ENCODE peak calls at places on chromosomes 11 and 22, in five cellular contexts. One of them, this sample, is unnamed.

GRCh38 chr11:10494636-10495463 is 39.8 kb downstream of the AMPD3 start:
- DNase-seq in anterior cingulate cortex: no peak
- DNase-seq in ACHN: no peak
- DNase-seq in activated CD8-positive, alpha-beta memory T cell treated with anti-CD3 and anti-CD28 coated beads, Interleukin-2, amount 50 U/mL, for 48 hours: peak; percentile 23
- DNase-seq in stimulated activated CD8-positive, alpha-beta memory T cell treated with anti-CD3 and anti-CD28 coated beads, Interleukin-15, amount 100 ng/mL, for 4 hours: no peak
- DNase-seq in this sample: no peak

GRCh38 chr11:2779981-2780849 is 80.4 kb upstream of the KCNQ1OT1 start:
- DNase-seq in anterior cingulate cortex: no peak
- DNase-seq in ACHN: no peak
- DNase-seq in activated CD8-positive, alpha-beta memory T cell treated with anti-CD3 and anti-CD28 coated beads, Interleukin-2, amount 50 U/mL, for 48 hours: peak; percentile 46
- DNase-seq in stimulated activated CD8-positive, alpha-beta memory T cell treated with anti-CD3 and anti-CD28 coated beads, Interleukin-15, amount 100 ng/mL, for 4 hours: no peak
- DNase-seq in this sample: no peak

GRCh38 chr22:19035474-19036228 is 86.6 kb downstream of the DGCR2 start:
- DNase-seq in anterior cingulate cortex: no peak
- DNase-seq in ACHN: peak; percentile 21
- DNase-seq in activated CD8-positive, alpha-beta memory T cell treated with anti-CD3 and anti-CD28 coated beads, Interleukin-2, amount 50 U/mL, for 48 hours: peak; percentile 50
- DNase-seq in stimulated activated CD8-positive, alpha-beta memory T cell treated with anti-CD3 and anti-CD28 coated beads, Interleukin-15, amount 100 ng/mL, for 4 hours: no peak
- DNase-seq in this sample: no peak

GRCh38 chr11:113022267-113022666 is 61.0 kb downstream of the NCAM1 start:
- DNase-seq in anterior cingulate cortex: no peak
- DNase-seq in ACHN: no peak
- DNase-seq in activated CD8-positive, alpha-beta memory T cell treated with anti-CD3 and anti-CD28 coated beads, Interleukin-2, amount 50 U/mL, for 48 hours: no peak
- DNase-seq in stimulated activated CD8-positive, alpha-beta memory T cell treated with anti-CD3 and anti-CD28 coated beads, Interleukin-15, amount 100 ng/mL, for 4 hours: no peak
- DNase-seq in this sample: no peak

GRCh38 chr11:130785376-130786110 is 130.7 kb downstream of the SNX19 start:
- DNase-seq in anterior cingulate cortex: no peak
- DNase-seq in ACHN: peak; percentile 38
- DNase-seq in activated CD8-positive, alpha-beta memory T cell treated with anti-CD3 and anti-CD28 coated beads, Interleukin-2, amount 50 U/mL, for 48 hours: no peak
- DNase-seq in stimulated activated CD8-positive, alpha-beta memory T cell treated with anti-CD3 and anti-CD28 coated beads, Interleukin-15, amount 100 ng/mL, for 4 hours: no peak
- DNase-seq in this sample: no peak

GRCh38 chr11:74492084-74492483 is 1.4 kb downstream of the LIPT2 start:
- DNase-seq in anterior cingulate cortex: no peak
- DNase-seq in ACHN: no peak
- DNase-seq in activated CD8-positive, alpha-beta memory T cell treated with anti-CD3 and anti-CD28 coated beads, Interleukin-2, amount 50 U/mL, for 48 hours: no peak
- DNase-seq in stimulated activated CD8-positive, alpha-beta memory T cell treated with anti-CD3 and anti-CD28 coated beads, Interleukin-15, amount 100 ng/mL, for 4 hours: no peak
- DNase-seq in this sample: no peak

GRCh38 chr11:62680825-62681240 is 2.0 kb upstream of the UBXN1 start:
- DNase-seq in anterior cingulate cortex: no peak
- DNase-seq in ACHN: peak; percentile 74
- DNase-seq in activated CD8-positive, alpha-beta memory T cell treated with anti-CD3 and anti-CD28 coated beads, Interleukin-2, amount 50 U/mL, for 48 hours: peak; percentile 53
- DNase-seq in stimulated activated CD8-positive, alpha-beta memory T cell treated with anti-CD3 and anti-CD28 coated beads, Interleukin-15, amount 100 ng/mL, for 4 hours: no peak
- DNase-seq in this sample: peak; percentile 21

GRCh38 chr11:15668718-15669117 is 554.0 kb downstream of the INSC start:
- DNase-seq in anterior cingulate cortex: no peak
- DNase-seq in ACHN: no peak
- DNase-seq in activated CD8-positive, alpha-beta memory T cell treated with anti-CD3 and anti-CD28 coated beads, Interleukin-2, amount 50 U/mL, for 48 hours: no peak
- DNase-seq in stimulated activated CD8-positive, alpha-beta memory T cell treated with anti-CD3 and anti-CD28 coated beads, Interleukin-15, amount 100 ng/mL, for 4 hours: no peak
- DNase-seq in this sample: no peak

GRCh38 chr11:18844753-18845367 is 53.3 kb upstream of the PTPN5 start:
- DNase-seq in anterior cingulate cortex: no peak
- DNase-seq in ACHN: peak; percentile 47
- DNase-seq in activated CD8-positive, alpha-beta memory T cell treated with anti-CD3 and anti-CD28 coated beads, Interleukin-2, amount 50 U/mL, for 48 hours: no peak
- DNase-seq in stimulated activated CD8-positive, alpha-beta memory T cell treated with anti-CD3 and anti-CD28 coated beads, Interleukin-15, amount 100 ng/mL, for 4 hours: no peak
- DNase-seq in this sample: no peak

GRCh38 chr11:122423886-122424285 is 231.6 kb upstream of the UBASH3B start:
- DNase-seq in anterior cingulate cortex: no peak
- DNase-seq in ACHN: no peak
- DNase-seq in activated CD8-positive, alpha-beta memory T cell treated with anti-CD3 and anti-CD28 coated beads, Interleukin-2, amount 50 U/mL, for 48 hours: no peak
- DNase-seq in stimulated activated CD8-positive, alpha-beta memory T cell treated with anti-CD3 and anti-CD28 coated beads, Interleukin-15, amount 100 ng/mL, for 4 hours: no peak
- DNase-seq in this sample: no peak

GRCh38 chr22:21587803-21588611 is 20.5 kb downstream of the UBE2L3 start:
- DNase-seq in anterior cingulate cortex: peak; percentile 9
- DNase-seq in ACHN: no peak
- DNase-seq in activated CD8-positive, alpha-beta memory T cell treated with anti-CD3 and anti-CD28 coated beads, Interleukin-2, amount 50 U/mL, for 48 hours: peak; percentile 66
- DNase-seq in stimulated activated CD8-positive, alpha-beta memory T cell treated with anti-CD3 and anti-CD28 coated beads, Interleukin-15, amount 100 ng/mL, for 4 hours: no peak
- DNase-seq in this sample: no peak

GRCh38 chr11:2526808-2527381 is 82.1 kb downstream of the KCNQ1 start:
- DNase-seq in anterior cingulate cortex: no peak
- DNase-seq in ACHN: no peak
- DNase-seq in activated CD8-positive, alpha-beta memory T cell treated with anti-CD3 and anti-CD28 coated beads, Interleukin-2, amount 50 U/mL, for 48 hours: peak; percentile 55
- DNase-seq in stimulated activated CD8-positive, alpha-beta memory T cell treated with anti-CD3 and anti-CD28 coated beads, Interleukin-15, amount 100 ng/mL, for 4 hours: no peak
- DNase-seq in this sample: no peak

GRCh38 chr11:114846040-114846791 is 167.9 kb downstream of the NXPE2 start:
- DNase-seq in anterior cingulate cortex: no peak
- DNase-seq in ACHN: no peak
- DNase-seq in activated CD8-positive, alpha-beta memory T cell treated with anti-CD3 and anti-CD28 coated beads, Interleukin-2, amount 50 U/mL, for 48 hours: no peak
- DNase-seq in stimulated activated CD8-positive, alpha-beta memory T cell treated with anti-CD3 and anti-CD28 coated beads, Interleukin-15, amount 100 ng/mL, for 4 hours: no peak
- DNase-seq in this sample: no peak

GRCh38 chr11:60924110-60924905 is at the start of gene TMEM132A:
- DNase-seq in anterior cingulate cortex: peak; percentile 59
- DNase-seq in ACHN: peak; percentile 64
- DNase-seq in activated CD8-positive, alpha-beta memory T cell treated with anti-CD3 and anti-CD28 coated beads, Interleukin-2, amount 50 U/mL, for 48 hours: peak; percentile 64
- DNase-seq in stimulated activated CD8-positive, alpha-beta memory T cell treated with anti-CD3 and anti-CD28 coated beads, Interleukin-15, amount 100 ng/mL, for 4 hours: no peak
- DNase-seq in this sample: no peak

GRCh38 chr11:47587733-47588326 is 1.4 kb downstream of the FAM180B start:
- DNase-seq in anterior cingulate cortex: no peak
- DNase-seq in ACHN: no peak
- DNase-seq in activated CD8-positive, alpha-beta memory T cell treated with anti-CD3 and anti-CD28 coated beads, Interleukin-2, amount 50 U/mL, for 48 hours: no peak
- DNase-seq in stimulated activated CD8-positive, alpha-beta memory T cell treated with anti-CD3 and anti-CD28 coated beads, Interleukin-15, amount 100 ng/mL, for 4 hours: no peak
- DNase-seq in this sample: no peak

GRCh38 chr11:71484248-71485062 is 31.5 kb downstream of the NADSYN1 start:
- DNase-seq in anterior cingulate cortex: no peak
- DNase-seq in ACHN: no peak
- DNase-seq in activated CD8-positive, alpha-beta memory T cell treated with anti-CD3 and anti-CD28 coated beads, Interleukin-2, amount 50 U/mL, for 48 hours: no peak
- DNase-seq in stimulated activated CD8-positive, alpha-beta memory T cell treated with anti-CD3 and anti-CD28 coated beads, Interleukin-15, amount 100 ng/mL, for 4 hours: no peak
- DNase-seq in this sample: no peak

GRCh38 chr22:45925811-45926351 is 51.1 kb downstream of the WNT7B start:
- DNase-seq in anterior cingulate cortex: no peak
- DNase-seq in ACHN: peak; percentile 65
- DNase-seq in activated CD8-positive, alpha-beta memory T cell treated with anti-CD3 and anti-CD28 coated beads, Interleukin-2, amount 50 U/mL, for 48 hours: no peak
- DNase-seq in stimulated activated CD8-positive, alpha-beta memory T cell treated with anti-CD3 and anti-CD28 coated beads, Interleukin-15, amount 100 ng/mL, for 4 hours: no peak
- DNase-seq in this sample: no peak

GRCh38 chr11:2419638-2420501 is 19.3 kb downstream of the TSSC4 start:
- DNase-seq in anterior cingulate cortex: peak; percentile 20
- DNase-seq in ACHN: peak; percentile 69
- DNase-seq in activated CD8-positive, alpha-beta memory T cell treated with anti-CD3 and anti-CD28 coated beads, Interleukin-2, amount 50 U/mL, for 48 hours: peak; percentile 85
- DNase-seq in stimulated activated CD8-positive, alpha-beta memory T cell treated with anti-CD3 and anti-CD28 coated beads, Interleukin-15, amount 100 ng/mL, for 4 hours: no peak
- DNase-seq in this sample: peak; percentile 9

GRCh38 chr11:128290106-128290840 is 297.1 kb downstream of the ETS1 start:
- DNase-seq in anterior cingulate cortex: no peak
- DNase-seq in ACHN: peak; percentile 60
- DNase-seq in activated CD8-positive, alpha-beta memory T cell treated with anti-CD3 and anti-CD28 coated beads, Interleukin-2, amount 50 U/mL, for 48 hours: peak; percentile 83
- DNase-seq in stimulated activated CD8-positive, alpha-beta memory T cell treated with anti-CD3 and anti-CD28 coated beads, Interleukin-15, amount 100 ng/mL, for 4 hours: peak; percentile 54
- DNase-seq in this sample: no peak

This sample was measured in GOT3.